ENCODE peak calls at places on chromosome 10, in six cellular contexts. T, D, U, G, J and I are unnamed samples.

GRCh38 chr10:11089272-11089671 is 71.6 kb downstream of the CELF2 start:
- DNase-seq in G (no peak), J (no peak), D (no peak), U (no peak), T (no peak), I (no peak)

GRCh38 chr10:5461201-5461585 is 38.2 kb downstream of the CALML5 start:
- DNase-seq in G (no peak), D (no peak), J (peak), T (no peak), U (no peak), I (no peak)

GRCh38 chr10:126264089-126265018 is 123.9 kb downstream of the ADAM12 start:
- DNase-seq in D (no peak), U (no peak), T (no peak), J (no peak), G (no peak), I (no peak)

GRCh38 chr10:22230331-22230833 is 12.6 kb upstream of the EBLN1 start:
- DNase-seq in G (peak), T (peak), D (peak), J (peak), U (peak), I (peak)

GRCh38 chr10:2839081-2839725 is 228.1 kb upstream of the PFKP start:
- DNase-seq in G (peak), D (peak), U (no peak), T (no peak), J (peak), I (peak)

GRCh38 chr10:51651063-51651462 is 48.3 kb downstream of the CSTF2T start:
- DNase-seq in U (no peak), J (peak), D (peak), T (no peak), G (no peak), I (no peak)

GRCh38 chr10:103153765-103154197 is 39.3 kb downstream of the NT5C2 start:
- DNase-seq in D (no peak), J (peak), T (no peak), G (no peak), U (no peak), I (no peak)

GRCh38 chr10:72889391-72889831 is 4.1 kb upstream of the OIT3 start:
- DNase-seq in U (no peak), T (peak), J (peak), D (peak), G (no peak), I (no peak)

GRCh38 chr10:92790449-92790848 is 57.9 kb upstream of the EXOC6 start:
- DNase-seq in G (no peak), U (no peak), T (no peak), J (no peak), D (no peak), I (no peak)

GRCh38 chr10:98425511-98426352 is 10.8 kb upstream of the PYROXD2 start:
- DNase-seq in U (peak), G (peak), J (peak), D (peak), T (no peak), I (peak)

GRCh38 chr10:67115972-67116371 is 190.1 kb downstream of the LRRTM3 start:
- DNase-seq in D (no peak), U (no peak), G (no peak), J (peak), T (no peak), I (no peak)

GRCh38 chr10:43824934-43825333 is 176.3 kb upstream of the ZNF32 start:
- DNase-seq in G (no peak), U (no peak), T (no peak), J (peak), D (peak), I (no peak)

GRCh38 chr10:67836972-67837371 is 1.0 kb downstream of the DNAJC12 start:
- DNase-seq in D (no peak), U (no peak), T (no peak), G (no peak), J (no peak), I (no peak)

GRCh38 chr10:103584216-103585010 is 90.9 kb downstream of the NEURL1 start:
- DNase-seq in T (no peak), D (no peak), J (no peak), U (peak), G (no peak), I (no peak)

GRCh38 chr10:76382381-76382851 is 951.0 kb downstream of the LRMDA start:
- DNase-seq in U (no peak), J (peak), D (peak), G (no peak), T (no peak), I (no peak)